ENCODE peak calls at places on chromosomes 4 and X, in seven cellular contexts. One of them, this sample, is unnamed.

GRCh38 chr4:10584042-10584441 is 100.5 kb downstream of the CLNK start:
- DNase-seq in HCT116: no peak
- DNase-seq in activated CD8-positive, alpha-beta memory T cell treated with anti-CD3 and anti-CD28 coated beads for 4 hours: no peak
- DNase-seq in germinal center: no peak
- DNase-seq in brain microvascular endothelial cell: peak; percentile 89
- DNase-seq in AG08395: peak; percentile 6
- DNase-seq in non-pigmented ciliary epithelial cell: peak; percentile 83
- DNase-seq in this sample: no peak

GRCh38 chrX:107684956-107685385 is 56.7 kb downstream of the PRPS1 start:
- DNase-seq in germinal center: no peak
- DNase-seq in brain microvascular endothelial cell: peak; percentile 30
- DNase-seq in HCT116: no peak
- DNase-seq in AG08395: no peak
- DNase-seq in activated CD8-positive, alpha-beta memory T cell treated with anti-CD3 and anti-CD28 coated beads for 4 hours: no peak
- DNase-seq in non-pigmented ciliary epithelial cell: no peak
- DNase-seq in this sample: peak; percentile 39

GRCh38 chrX:101385795-101386541 is at the start of gene BTK:
- DNase-seq in activated CD8-positive, alpha-beta memory T cell treated with anti-CD3 and anti-CD28 coated beads for 4 hours: no peak
- DNase-seq in brain microvascular endothelial cell: no peak
- DNase-seq in AG08395: no peak
- DNase-seq in germinal center: peak; percentile 69
- DNase-seq in HCT116: no peak
- DNase-seq in non-pigmented ciliary epithelial cell: no peak
- DNase-seq in this sample: no peak

GRCh38 chrX:49242545-49243066 is 7.3 kb downstream of the CCDC22 start:
- DNase-seq in AG08395: no peak
- DNase-seq in HCT116: no peak
- DNase-seq in activated CD8-positive, alpha-beta memory T cell treated with anti-CD3 and anti-CD28 coated beads for 4 hours: no peak
- DNase-seq in non-pigmented ciliary epithelial cell: no peak
- DNase-seq in brain microvascular endothelial cell: no peak
- DNase-seq in germinal center: no peak
- DNase-seq in this sample: peak; percentile 7

GRCh38 chrX:149631293-149632165 is at the start of gene TMEM185A:
- DNase-seq in brain microvascular endothelial cell: peak; percentile 7
- DNase-seq in non-pigmented ciliary epithelial cell: no peak
- DNase-seq in HCT116: peak; percentile 33
- DNase-seq in germinal center: peak; percentile 74
- DNase-seq in AG08395: peak; percentile 65
- DNase-seq in activated CD8-positive, alpha-beta memory T cell treated with anti-CD3 and anti-CD28 coated beads for 4 hours: peak; percentile 41
- DNase-seq in this sample: peak; percentile 38

GRCh38 chrX:9907645-9908387 is 59.3 kb upstream of the CLDN34 start:
- DNase-seq in germinal center: no peak
- DNase-seq in activated CD8-positive, alpha-beta memory T cell treated with anti-CD3 and anti-CD28 coated beads for 4 hours: no peak
- DNase-seq in HCT116: no peak
- DNase-seq in brain microvascular endothelial cell: peak; percentile 77
- DNase-seq in non-pigmented ciliary epithelial cell: peak; percentile 68
- DNase-seq in AG08395: no peak
- DNase-seq in this sample: no peak

GRCh38 chr4:51831133-51831532 is 11.8 kb upstream of the DCUN1D4 start:
- DNase-seq in non-pigmented ciliary epithelial cell: no peak
- DNase-seq in germinal center: no peak
- DNase-seq in activated CD8-positive, alpha-beta memory T cell treated with anti-CD3 and anti-CD28 coated beads for 4 hours: peak; percentile 35
- DNase-seq in HCT116: peak; percentile 36
- DNase-seq in AG08395: peak; percentile 59
- DNase-seq in brain microvascular endothelial cell: peak; percentile 65
- DNase-seq in this sample: peak; percentile 47

GRCh38 chrX:110315541-110315940 is 2.3 kb downstream of the AMMECR1 start:
- DNase-seq in AG08395: no peak
- DNase-seq in activated CD8-positive, alpha-beta memory T cell treated with anti-CD3 and anti-CD28 coated beads for 4 hours: no peak
- DNase-seq in non-pigmented ciliary epithelial cell: no peak
- DNase-seq in brain microvascular endothelial cell: no peak
- DNase-seq in germinal center: no peak
- DNase-seq in HCT116: no peak
- DNase-seq in this sample: no peak

GRCh38 chr4:188016754-188017153 is 21.2 kb downstream of the ZFP42 start:
- DNase-seq in AG08395: no peak
- DNase-seq in germinal center: no peak
- DNase-seq in brain microvascular endothelial cell: no peak
- DNase-seq in non-pigmented ciliary epithelial cell: no peak
- DNase-seq in activated CD8-positive, alpha-beta memory T cell treated with anti-CD3 and anti-CD28 coated beads for 4 hours: no peak
- DNase-seq in HCT116: no peak
- DNase-seq in this sample: no peak

GRCh38 chr4:2068198-2068470 is 9.0 kb downstream of the NAT8L start:
- DNase-seq in HCT116: no peak
- DNase-seq in AG08395: no peak
- DNase-seq in activated CD8-positive, alpha-beta memory T cell treated with anti-CD3 and anti-CD28 coated beads for 4 hours: no peak
- DNase-seq in germinal center: no peak
- DNase-seq in non-pigmented ciliary epithelial cell: no peak
- DNase-seq in brain microvascular endothelial cell: no peak
- DNase-seq in this sample: no peak

GRCh38 chr4:48254381-48255072 is 15.1 kb downstream of the TEC start:
- DNase-seq in activated CD8-positive, alpha-beta memory T cell treated with anti-CD3 and anti-CD28 coated beads for 4 hours: no peak
- DNase-seq in brain microvascular endothelial cell: peak; percentile 73
- DNase-seq in germinal center: no peak
- DNase-seq in AG08395: peak; percentile 25
- DNase-seq in non-pigmented ciliary epithelial cell: peak; percentile 81
- DNase-seq in HCT116: no peak
- DNase-seq in this sample: no peak

GRCh38 chrX:92209936-92210335 is 430.8 kb downstream of the PCDH11X start:
- DNase-seq in HCT116: no peak
- DNase-seq in AG08395: no peak
- DNase-seq in activated CD8-positive, alpha-beta memory T cell treated with anti-CD3 and anti-CD28 coated beads for 4 hours: no peak
- DNase-seq in germinal center: no peak
- DNase-seq in brain microvascular endothelial cell: no peak
- DNase-seq in non-pigmented ciliary epithelial cell: no peak
- DNase-seq in this sample: no peak

GRCh38 chr4:41319553-41319952 is 62.8 kb downstream of the UCHL1 start:
- DNase-seq in brain microvascular endothelial cell: no peak
- DNase-seq in activated CD8-positive, alpha-beta memory T cell treated with anti-CD3 and anti-CD28 coated beads for 4 hours: no peak
- DNase-seq in HCT116: peak; percentile 49
- DNase-seq in non-pigmented ciliary epithelial cell: no peak
- DNase-seq in AG08395: no peak
- DNase-seq in germinal center: no peak
- DNase-seq in this sample: peak; percentile 86

GRCh38 chr4:37644962-37645361 is 41.2 kb downstream of the RELL1 start:
- DNase-seq in HCT116: no peak
- DNase-seq in activated CD8-positive, alpha-beta memory T cell treated with anti-CD3 and anti-CD28 coated beads for 4 hours: no peak
- DNase-seq in brain microvascular endothelial cell: peak; percentile 65
- DNase-seq in germinal center: no peak
- DNase-seq in AG08395: no peak
- DNase-seq in non-pigmented ciliary epithelial cell: no peak
- DNase-seq in this sample: no peak

GRCh38 chr4:40992472-40993298 is 221.7 kb downstream of the APBB2 start:
- DNase-seq in HCT116: no peak
- DNase-seq in activated CD8-positive, alpha-beta memory T cell treated with anti-CD3 and anti-CD28 coated beads for 4 hours: no peak
- DNase-seq in AG08395: peak; percentile 52
- DNase-seq in non-pigmented ciliary epithelial cell: peak; percentile 60
- DNase-seq in brain microvascular endothelial cell: peak; percentile 86
- DNase-seq in germinal center: peak; percentile 43
- DNase-seq in this sample: peak; percentile 34

GRCh38 chrX:140355922-140356321 is 148.9 kb downstream of the SOX3 start:
- DNase-seq in germinal center: no peak
- DNase-seq in brain microvascular endothelial cell: no peak
- DNase-seq in activated CD8-positive, alpha-beta memory T cell treated with anti-CD3 and anti-CD28 coated beads for 4 hours: no peak
- DNase-seq in non-pigmented ciliary epithelial cell: no peak
- DNase-seq in AG08395: no peak
- DNase-seq in HCT116: no peak
- DNase-seq in this sample: no peak

GRCh38 chrX:154598656-154599055 is 13.7 kb downstream of the CTAG1A start:
- DNase-seq in AG08395: no peak
- DNase-seq in activated CD8-positive, alpha-beta memory T cell treated with anti-CD3 and anti-CD28 coated beads for 4 hours: no peak
- DNase-seq in non-pigmented ciliary epithelial cell: no peak
- DNase-seq in HCT116: no peak
- DNase-seq in germinal center: no peak
- DNase-seq in brain microvascular endothelial cell: no peak
- DNase-seq in this sample: no peak

GRCh38 chr4:11301075-11301660 is 127.5 kb downstream of the HS3ST1 start:
- DNase-seq in activated CD8-positive, alpha-beta memory T cell treated with anti-CD3 and anti-CD28 coated beads for 4 hours: no peak
- DNase-seq in non-pigmented ciliary epithelial cell: no peak
- DNase-seq in HCT116: no peak
- DNase-seq in brain microvascular endothelial cell: no peak
- DNase-seq in germinal center: no peak
- DNase-seq in AG08395: no peak
- DNase-seq in this sample: peak; percentile 1

GRCh38 chr4:167114416-167114971 is 119.8 kb downstream of the SPOCK3 start:
- DNase-seq in brain microvascular endothelial cell: no peak
- DNase-seq in activated CD8-positive, alpha-beta memory T cell treated with anti-CD3 and anti-CD28 coated beads for 4 hours: no peak
- DNase-seq in AG08395: no peak
- DNase-seq in germinal center: no peak
- DNase-seq in non-pigmented ciliary epithelial cell: peak; percentile 10
- DNase-seq in HCT116: no peak
- DNase-seq in this sample: no peak

This sample was measured in A549.